ENCODE peak calls at places on chromosomes 6 and 20, in nine cellular contexts. X, L, O, I, F, N, J, P and D are unnamed samples.

GRCh38 chr20:46150982-46151381 is 32.9 kb downstream of the CD40 start:
- DNase-seq in P (no peak), I (no peak), X (no peak), N (no peak), F (no peak), L (no peak), J (no peak), O (no peak), D (no peak)

GRCh38 chr6:169752074-169752623 is 727 bp downstream of the ERMARD start:
- DNase-seq in O (no peak), F (peak), X (no peak), N (no peak), I (no peak), P (no peak), J (no peak), L (no peak), D (no peak)

GRCh38 chr6:111938710-111939109 is 65.5 kb upstream of the FYN start:
- DNase-seq in L (peak), X (no peak), P (peak), N (no peak), F (no peak), I (no peak), J (peak), O (peak), D (no peak)

GRCh38 chr20:47493954-47494293 is 7.8 kb upstream of the NCOA3 start:
- DNase-seq in L (peak), P (no peak), I (no peak), O (peak), J (no peak), F (no peak), X (no peak), N (no peak), D (no peak)

GRCh38 chr6:36697481-36697903 is at the start of gene RAB44:
- DNase-seq in P (no peak), I (no peak), N (no peak), F (no peak), L (no peak), J (no peak), X (no peak), O (no peak), D (no peak)

GRCh38 chr6:42520786-42521607 is 42.8 kb upstream of the UBR2 start:
- DNase-seq in F (no peak), L (peak), P (peak), X (no peak), I (no peak), N (no peak), O (peak), J (no peak), D (no peak)

GRCh38 chr20:20782747-20783146 is 70.3 kb upstream of the RALGAPA2 start:
- DNase-seq in P (no peak), O (no peak), J (no peak), L (no peak), X (no peak), N (no peak), I (no peak), F (no peak), D (no peak)

GRCh38 chr6:148565931-148566663 is 180.7 kb upstream of the UST start:
- DNase-seq in J (peak), L (peak), I (peak), X (no peak), P (peak), F (no peak), N (no peak), O (peak), D (peak)

GRCh38 chr6:169996652-169997051 is 245.2 kb downstream of the ERMARD start:
- DNase-seq in J (no peak), P (no peak), O (no peak), L (no peak), X (no peak), I (no peak), N (no peak), F (no peak), D (no peak)

GRCh38 chr6:32635526-32636123 is 1.6 kb upstream of the HLA-DQA1 start:
- DNase-seq in I (no peak), P (no peak), J (peak), X (no peak), N (no peak), F (no peak), L (no peak), O (no peak), D (no peak)

GRCh38 chr6:140271759-140272377 is 897.4 kb upstream of the CITED2 start:
- DNase-seq in I (no peak), N (no peak), F (no peak), O (no peak), X (no peak), L (no peak), J (no peak), P (no peak), D (no peak)